ENCODE peak calls at places on chromosomes 13 and 19, in five cellular contexts. One of them, this sample, is unnamed.

GRCh38 chr13:98141938-98142426 is 912 bp upstream of the FARP1 start:
- DNase-seq in hepatocyte: peak
- DNase-seq in NCI-H2171: no peak
- DNase-seq in EL: no peak
- DNase-seq in stimulated activated CD8-positive, alpha-beta memory T cell treated with anti-CD3 and anti-CD28 coated beads, Interleukin-2, amount 100 ng/mL, for 1 hour: no peak
- DNase-seq in this sample: no peak

GRCh38 chr19:43997631-43998290 is 5.0 kb upstream of the ZNF230 start:
- DNase-seq in hepatocyte: no peak
- DNase-seq in NCI-H2171: no peak
- DNase-seq in EL: peak
- DNase-seq in stimulated activated CD8-positive, alpha-beta memory T cell treated with anti-CD3 and anti-CD28 coated beads, Interleukin-2, amount 100 ng/mL, for 1 hour: no peak
- DNase-seq in this sample: no peak

GRCh38 chr13:50376895-50377575 is 361.8 kb downstream of the KCNRG start:
- DNase-seq in hepatocyte: no peak
- DNase-seq in NCI-H2171: no peak
- DNase-seq in EL: no peak
- DNase-seq in stimulated activated CD8-positive, alpha-beta memory T cell treated with anti-CD3 and anti-CD28 coated beads, Interleukin-2, amount 100 ng/mL, for 1 hour: no peak
- DNase-seq in this sample: no peak

GRCh38 chr19:11987405-11988231 is 22.8 kb downstream of the ZNF763 start:
- DNase-seq in hepatocyte: peak
- DNase-seq in NCI-H2171: peak
- DNase-seq in EL: peak
- DNase-seq in stimulated activated CD8-positive, alpha-beta memory T cell treated with anti-CD3 and anti-CD28 coated beads, Interleukin-2, amount 100 ng/mL, for 1 hour: peak
- DNase-seq in this sample: no peak

GRCh38 chr19:47226426-47227346 is 4.3 kb downstream of the BBC3 start:
- DNase-seq in hepatocyte: peak
- DNase-seq in NCI-H2171: peak
- DNase-seq in EL: peak
- DNase-seq in stimulated activated CD8-positive, alpha-beta memory T cell treated with anti-CD3 and anti-CD28 coated beads, Interleukin-2, amount 100 ng/mL, for 1 hour: no peak
- DNase-seq in this sample: no peak

GRCh38 chr13:36347826-36348225 is 1.6 kb upstream of the SPART start:
- DNase-seq in hepatocyte: no peak
- DNase-seq in NCI-H2171: no peak
- DNase-seq in EL: no peak
- DNase-seq in stimulated activated CD8-positive, alpha-beta memory T cell treated with anti-CD3 and anti-CD28 coated beads, Interleukin-2, amount 100 ng/mL, for 1 hour: no peak
- DNase-seq in this sample: no peak

GRCh38 chr19:53594811-53595509 is 36.8 kb upstream of the DPRX start:
- DNase-seq in hepatocyte: no peak
- DNase-seq in NCI-H2171: no peak
- DNase-seq in EL: no peak
- DNase-seq in stimulated activated CD8-positive, alpha-beta memory T cell treated with anti-CD3 and anti-CD28 coated beads, Interleukin-2, amount 100 ng/mL, for 1 hour: no peak
- DNase-seq in this sample: no peak

GRCh38 chr13:25602206-25602605 is 230.4 kb downstream of the ATP8A2 start:
- DNase-seq in hepatocyte: no peak
- DNase-seq in NCI-H2171: no peak
- DNase-seq in EL: no peak
- DNase-seq in stimulated activated CD8-positive, alpha-beta memory T cell treated with anti-CD3 and anti-CD28 coated beads, Interleukin-2, amount 100 ng/mL, for 1 hour: no peak
- DNase-seq in this sample: no peak

GRCh38 chr13:44867825-44868224 is 121.4 kb downstream of the NUFIP1 start:
- DNase-seq in hepatocyte: no peak
- DNase-seq in NCI-H2171: no peak
- DNase-seq in EL: no peak
- DNase-seq in stimulated activated CD8-positive, alpha-beta memory T cell treated with anti-CD3 and anti-CD28 coated beads, Interleukin-2, amount 100 ng/mL, for 1 hour: no peak
- DNase-seq in this sample: no peak

GRCh38 chr13:24541127-24541475 is 28.5 kb upstream of the PARP4 start:
- DNase-seq in hepatocyte: no peak
- DNase-seq in NCI-H2171: no peak
- DNase-seq in EL: no peak
- DNase-seq in stimulated activated CD8-positive, alpha-beta memory T cell treated with anti-CD3 and anti-CD28 coated beads, Interleukin-2, amount 100 ng/mL, for 1 hour: no peak
- DNase-seq in this sample: no peak

GRCh38 chr13:94617389-94618000 is 15.8 kb downstream of the GPR180 start:
- DNase-seq in hepatocyte: peak
- DNase-seq in NCI-H2171: peak
- DNase-seq in EL: peak
- DNase-seq in stimulated activated CD8-positive, alpha-beta memory T cell treated with anti-CD3 and anti-CD28 coated beads, Interleukin-2, amount 100 ng/mL, for 1 hour: no peak
- DNase-seq in this sample: peak

GRCh38 chr19:13727798-13728197 is 36.5 kb upstream of the MRI1 start:
- DNase-seq in hepatocyte: no peak
- DNase-seq in NCI-H2171: no peak
- DNase-seq in EL: peak
- DNase-seq in stimulated activated CD8-positive, alpha-beta memory T cell treated with anti-CD3 and anti-CD28 coated beads, Interleukin-2, amount 100 ng/mL, for 1 hour: no peak
- DNase-seq in this sample: no peak

GRCh38 chr13:35733832-35734231 is 257.3 kb upstream of the MAB21L1 start:
- DNase-seq in hepatocyte: no peak
- DNase-seq in NCI-H2171: no peak
- DNase-seq in EL: no peak
- DNase-seq in stimulated activated CD8-positive, alpha-beta memory T cell treated with anti-CD3 and anti-CD28 coated beads, Interleukin-2, amount 100 ng/mL, for 1 hour: no peak
- DNase-seq in this sample: no peak

GRCh38 chr19:31096047-31096446 is 253.2 kb downstream of the TSHZ3 start:
- DNase-seq in hepatocyte: no peak
- DNase-seq in NCI-H2171: no peak
- DNase-seq in EL: no peak
- DNase-seq in stimulated activated CD8-positive, alpha-beta memory T cell treated with anti-CD3 and anti-CD28 coated beads, Interleukin-2, amount 100 ng/mL, for 1 hour: no peak
- DNase-seq in this sample: no peak

GRCh38 chr19:6270076-6270745 is 9.6 kb downstream of the MLLT1 start:
- DNase-seq in hepatocyte: no peak
- DNase-seq in NCI-H2171: no peak
- DNase-seq in EL: no peak
- DNase-seq in stimulated activated CD8-positive, alpha-beta memory T cell treated with anti-CD3 and anti-CD28 coated beads, Interleukin-2, amount 100 ng/mL, for 1 hour: no peak
- DNase-seq in this sample: no peak

GRCh38 chr19:36528194-36528920 is at the start of gene ZNF260:
- DNase-seq in hepatocyte: peak
- DNase-seq in NCI-H2171: peak
- DNase-seq in EL: peak
- DNase-seq in stimulated activated CD8-positive, alpha-beta memory T cell treated with anti-CD3 and anti-CD28 coated beads, Interleukin-2, amount 100 ng/mL, for 1 hour: peak
- DNase-seq in this sample: peak

GRCh38 chr19:33089061-33089460 is 8.1 kb downstream of the GPATCH1 start:
- DNase-seq in hepatocyte: no peak
- DNase-seq in NCI-H2171: no peak
- DNase-seq in EL: no peak
- DNase-seq in stimulated activated CD8-positive, alpha-beta memory T cell treated with anti-CD3 and anti-CD28 coated beads, Interleukin-2, amount 100 ng/mL, for 1 hour: no peak
- DNase-seq in this sample: no peak

This sample was measured in NCI-H1694 treated with DMSO at 0.1 percent for 48 hours.